ENCODE peak calls at places on chromosomes 11 and 22, in six cellular contexts. One of them, this sample, is unnamed.

GRCh38 chr11:70405679-70406395 is 7.5 kb downstream of the CTTN start:
- DNase-seq in GM23338: no peak
- DNase-seq in caudate nucleus: no peak
- DNase-seq in fibroblast of lung: no peak
- DNase-seq in HCT116: no peak
- DNase-seq in heart right ventricle: no peak
- DNase-seq in this sample: no peak

GRCh38 chr22:32331918-32332725 is 25.5 kb upstream of the RFPL3 start:
- DNase-seq in heart right ventricle: no peak
- DNase-seq in GM23338: no peak
- DNase-seq in HCT116: no peak
- DNase-seq in caudate nucleus: no peak
- DNase-seq in fibroblast of lung: no peak
- DNase-seq in this sample: no peak

GRCh38 chr11:20443596-20443995 is 56.1 kb downstream of the PRMT3 start:
- DNase-seq in fibroblast of lung: peak; percentile 49
- DNase-seq in heart right ventricle: no peak
- DNase-seq in caudate nucleus: no peak
- DNase-seq in GM23338: peak; percentile 40
- DNase-seq in HCT116: peak; percentile 18
- DNase-seq in this sample: no peak

GRCh38 chr11:87491381-87491780 is 453.6 kb downstream of the TMEM135 start:
- DNase-seq in fibroblast of lung: no peak
- DNase-seq in heart right ventricle: no peak
- DNase-seq in HCT116: no peak
- DNase-seq in caudate nucleus: no peak
- DNase-seq in GM23338: no peak
- DNase-seq in this sample: no peak

GRCh38 chr11:208177-208916 is 839 bp downstream of the RIC8A start:
- DNase-seq in GM23338: peak; percentile 90
- DNase-seq in fibroblast of lung: peak; percentile 64
- DNase-seq in caudate nucleus: peak; percentile 77
- DNase-seq in heart right ventricle: peak; percentile 74
- DNase-seq in HCT116: peak; percentile 43
- DNase-seq in this sample: no peak

GRCh38 chr11:50333861-50334260 is 301.2 kb downstream of the OR4C45 start:
- DNase-seq in caudate nucleus: no peak
- DNase-seq in HCT116: no peak
- DNase-seq in GM23338: no peak
- DNase-seq in fibroblast of lung: no peak
- DNase-seq in heart right ventricle: no peak
- DNase-seq in this sample: no peak

GRCh38 chr22:17911887-17912286 is 112.5 kb downstream of the MICAL3 start:
- DNase-seq in fibroblast of lung: no peak
- DNase-seq in GM23338: no peak
- DNase-seq in heart right ventricle: no peak
- DNase-seq in caudate nucleus: no peak
- DNase-seq in HCT116: no peak
- DNase-seq in this sample: no peak

GRCh38 chr11:92225206-92225562 is 566 bp downstream of the FAT3 start:
- DNase-seq in heart right ventricle: no peak
- DNase-seq in fibroblast of lung: no peak
- DNase-seq in GM23338: peak; percentile 52
- DNase-seq in HCT116: no peak
- DNase-seq in caudate nucleus: peak; percentile 56
- DNase-seq in this sample: no peak

GRCh38 chr22:42397332-42398246 is 34.6 kb downstream of the NFAM1 start:
- DNase-seq in heart right ventricle: peak; percentile 34
- DNase-seq in fibroblast of lung: no peak
- DNase-seq in caudate nucleus: no peak
- DNase-seq in GM23338: no peak
- DNase-seq in HCT116: no peak
- DNase-seq in this sample: no peak

GRCh38 chr22:23261900-23262450 is 81.7 kb downstream of the BCR start:
- DNase-seq in HCT116: no peak
- DNase-seq in heart right ventricle: no peak
- DNase-seq in fibroblast of lung: no peak
- DNase-seq in caudate nucleus: no peak
- DNase-seq in GM23338: no peak
- DNase-seq in this sample: no peak

GRCh38 chr11:14270690-14271542 is 88.1 kb downstream of the RRAS2 start:
- DNase-seq in heart right ventricle: no peak
- DNase-seq in fibroblast of lung: no peak
- DNase-seq in HCT116: no peak
- DNase-seq in caudate nucleus: no peak
- DNase-seq in GM23338: no peak
- DNase-seq in this sample: no peak

GRCh38 chr11:35815556-35816315 is 128.1 kb upstream of the LDLRAD3 start:
- DNase-seq in heart right ventricle: peak; percentile 57
- DNase-seq in GM23338: no peak
- DNase-seq in caudate nucleus: no peak
- DNase-seq in fibroblast of lung: peak; percentile 74
- DNase-seq in HCT116: no peak
- DNase-seq in this sample: no peak

GRCh38 chr22:38066381-38067027 is 9.3 kb downstream of the PICK1 start:
- DNase-seq in fibroblast of lung: no peak
- DNase-seq in heart right ventricle: no peak
- DNase-seq in caudate nucleus: no peak
- DNase-seq in GM23338: no peak
- DNase-seq in HCT116: no peak
- DNase-seq in this sample: no peak

GRCh38 chr11:73961321-73961720 is 10.5 kb downstream of the DNAJB13 start:
- DNase-seq in fibroblast of lung: no peak
- DNase-seq in heart right ventricle: no peak
- DNase-seq in HCT116: no peak
- DNase-seq in caudate nucleus: no peak
- DNase-seq in GM23338: no peak
- DNase-seq in this sample: no peak

GRCh38 chr11:17161515-17161914 is 46.3 kb downstream of the PIK3C2A start:
- DNase-seq in caudate nucleus: no peak
- DNase-seq in heart right ventricle: no peak
- DNase-seq in HCT116: no peak
- DNase-seq in GM23338: no peak
- DNase-seq in fibroblast of lung: no peak
- DNase-seq in this sample: no peak

GRCh38 chr11:26993965-26994446 is at the start of gene FIBIN:
- DNase-seq in caudate nucleus: peak; percentile 52
- DNase-seq in HCT116: no peak
- DNase-seq in fibroblast of lung: peak; percentile 89
- DNase-seq in heart right ventricle: peak; percentile 27
- DNase-seq in GM23338: peak; percentile 57
- DNase-seq in this sample: no peak

GRCh38 chr22:43706151-43706550 is 106.0 kb downstream of the EFCAB6 start:
- DNase-seq in caudate nucleus: no peak
- DNase-seq in heart right ventricle: no peak
- DNase-seq in GM23338: peak; percentile 68
- DNase-seq in HCT116: no peak
- DNase-seq in fibroblast of lung: no peak
- DNase-seq in this sample: no peak

GRCh38 chr22:18088825-18089568 is 11.2 kb downstream of the PEX26 start:
- DNase-seq in caudate nucleus: peak; percentile 49
- DNase-seq in HCT116: no peak
- DNase-seq in GM23338: no peak
- DNase-seq in heart right ventricle: no peak
- DNase-seq in fibroblast of lung: no peak
- DNase-seq in this sample: no peak

GRCh38 chr11:71364176-71364671 is 84.0 kb downstream of the DHCR7 start:
- DNase-seq in caudate nucleus: peak; percentile 79
- DNase-seq in heart right ventricle: no peak
- DNase-seq in fibroblast of lung: no peak
- DNase-seq in GM23338: no peak
- DNase-seq in HCT116: no peak
- DNase-seq in this sample: no peak

GRCh38 chr22:21100149-21101032 is 54.6 kb downstream of the LRRC74B start:
- DNase-seq in caudate nucleus: no peak
- DNase-seq in HCT116: no peak
- DNase-seq in heart right ventricle: no peak
- DNase-seq in fibroblast of lung: no peak
- DNase-seq in GM23338: no peak
- DNase-seq in this sample: no peak

GRCh38 chr11:114135737-114136151 is 76.2 kb downstream of the ZBTB16 start:
- DNase-seq in caudate nucleus: no peak
- DNase-seq in GM23338: peak; percentile 64
- DNase-seq in fibroblast of lung: peak; percentile 41
- DNase-seq in HCT116: no peak
- DNase-seq in heart right ventricle: no peak
- DNase-seq in this sample: no peak

GRCh38 chr22:29722151-29722550 is 2.3 kb downstream of the CABP7 start:
- DNase-seq in GM23338: no peak
- DNase-seq in HCT116: no peak
- DNase-seq in heart right ventricle: no peak
- DNase-seq in fibroblast of lung: no peak
- DNase-seq in caudate nucleus: no peak
- DNase-seq in this sample: no peak

GRCh38 chr11:119449498-119449897 is 26.5 kb upstream of the THY1 start:
- DNase-seq in GM23338: no peak
- DNase-seq in caudate nucleus: no peak
- DNase-seq in fibroblast of lung: no peak
- DNase-seq in heart right ventricle: no peak
- DNase-seq in HCT116: no peak
- DNase-seq in this sample: no peak

GRCh38 chr11:81245791-81246190 is 1487.9 kb downstream of the FAM181B start:
- DNase-seq in HCT116: no peak
- DNase-seq in fibroblast of lung: no peak
- DNase-seq in heart right ventricle: no peak
- DNase-seq in caudate nucleus: no peak
- DNase-seq in GM23338: no peak
- DNase-seq in this sample: no peak

GRCh38 chr11:81246937-81247336 is 1486.7 kb downstream of the FAM181B start:
- DNase-seq in GM23338: no peak
- DNase-seq in fibroblast of lung: no peak
- DNase-seq in heart right ventricle: no peak
- DNase-seq in HCT116: no peak
- DNase-seq in caudate nucleus: no peak
- DNase-seq in this sample: no peak
- H3K27ac ChIP-seq in GM23338: no peak overlapping the region
- H3K27ac ChIP-seq in fibroblast of lung: no peak overlapping the region
- H3K27ac ChIP-seq in heart right ventricle: no peak overlapping the region
- H3K27ac ChIP-seq in HCT116: no peak overlapping the region
- H3K27ac ChIP-seq in caudate nucleus: no peak overlapping the region
- H3K27ac ChIP-seq in this sample: no peak overlapping the region

GRCh38 chr22:40324468-40325305 is 21.6 kb upstream of the ADSL start:
- DNase-seq in fibroblast of lung: no peak
- DNase-seq in caudate nucleus: no peak
- DNase-seq in heart right ventricle: no peak
- DNase-seq in GM23338: no peak
- DNase-seq in HCT116: no peak
- DNase-seq in this sample: no peak

GRCh38 chr22:40325315-40325714 is 21.0 kb upstream of the ADSL start:
- DNase-seq in GM23338: no peak
- DNase-seq in heart right ventricle: no peak
- DNase-seq in fibroblast of lung: no peak
- DNase-seq in caudate nucleus: no peak
- DNase-seq in HCT116: no peak
- DNase-seq in this sample: no peak

GRCh38 chr22:40322061-40322460 is 24.2 kb upstream of the ADSL start:
- DNase-seq in HCT116: no peak
- DNase-seq in GM23338: no peak
- DNase-seq in fibroblast of lung: peak; percentile 12
- DNase-seq in caudate nucleus: no peak
- DNase-seq in heart right ventricle: no peak
- DNase-seq in this sample: no peak

GRCh38 chr22:40322818-40323447 is 23.4 kb upstream of the ADSL start:
- DNase-seq in HCT116: no peak
- DNase-seq in GM23338: no peak
- DNase-seq in heart right ventricle: no peak
- DNase-seq in caudate nucleus: no peak
- DNase-seq in fibroblast of lung: no peak
- DNase-seq in this sample: no peak

GRCh38 chr22:40323681-40324083 is 22.6 kb upstream of the ADSL start:
- DNase-seq in GM23338: no peak
- DNase-seq in fibroblast of lung: no peak
- DNase-seq in heart right ventricle: no peak
- DNase-seq in HCT116: no peak
- DNase-seq in caudate nucleus: no peak
- DNase-seq in this sample: no peak
- H3K27ac ChIP-seq in GM23338: peak overlapping the region; percentile 56
- H3K27ac ChIP-seq in fibroblast of lung: no peak overlapping the region
- H3K27ac ChIP-seq in heart right ventricle: no peak overlapping the region
- H3K27ac ChIP-seq in HCT116: no peak overlapping the region
- H3K27ac ChIP-seq in caudate nucleus: no peak overlapping the region
- H3K27ac ChIP-seq in this sample: no peak overlapping the region

GRCh38 chr11:61195016-61195695 is 8.2 kb upstream of the PGA3 start:
- DNase-seq in fibroblast of lung: no peak
- DNase-seq in GM23338: no peak
- DNase-seq in HCT116: no peak
- DNase-seq in caudate nucleus: no peak
- DNase-seq in heart right ventricle: no peak
- DNase-seq in this sample: no peak
- H3K27ac ChIP-seq in fibroblast of lung: no peak overlapping the region
- H3K27ac ChIP-seq in GM23338: no peak overlapping the region
- H3K27ac ChIP-seq in HCT116: no peak overlapping the region
- H3K27ac ChIP-seq in caudate nucleus: no peak overlapping the region
- H3K27ac ChIP-seq in heart right ventricle: no peak overlapping the region
- H3K27ac ChIP-seq in this sample: no peak overlapping the region

GRCh38 chr11:67405196-67405567 is 1.3 kb downstream of the TBC1D10C start:
- DNase-seq in fibroblast of lung: no peak
- DNase-seq in GM23338: no peak
- DNase-seq in heart right ventricle: no peak
- DNase-seq in HCT116: no peak
- DNase-seq in caudate nucleus: no peak
- DNase-seq in this sample: no peak

GRCh38 chr11:67406969-67407699 is 3.3 kb downstream of the TBC1D10C start:
- DNase-seq in GM23338: no peak
- DNase-seq in HCT116: no peak
- DNase-seq in heart right ventricle: no peak
- DNase-seq in fibroblast of lung: no peak
- DNase-seq in caudate nucleus: peak; percentile 78
- DNase-seq in this sample: no peak

GRCh38 chr11:67405688-67406339 is 1.9 kb downstream of the TBC1D10C start:
- DNase-seq in fibroblast of lung: no peak
- DNase-seq in GM23338: no peak
- DNase-seq in heart right ventricle: no peak
- DNase-seq in HCT116: no peak
- DNase-seq in caudate nucleus: no peak
- DNase-seq in this sample: no peak

GRCh38 chr11:67406420-67406968 is 2.6 kb downstream of the TBC1D10C start:
- DNase-seq in heart right ventricle: no peak
- DNase-seq in fibroblast of lung: no peak
- DNase-seq in caudate nucleus: no peak
- DNase-seq in GM23338: no peak
- DNase-seq in HCT116: no peak
- DNase-seq in this sample: no peak

DNA sequence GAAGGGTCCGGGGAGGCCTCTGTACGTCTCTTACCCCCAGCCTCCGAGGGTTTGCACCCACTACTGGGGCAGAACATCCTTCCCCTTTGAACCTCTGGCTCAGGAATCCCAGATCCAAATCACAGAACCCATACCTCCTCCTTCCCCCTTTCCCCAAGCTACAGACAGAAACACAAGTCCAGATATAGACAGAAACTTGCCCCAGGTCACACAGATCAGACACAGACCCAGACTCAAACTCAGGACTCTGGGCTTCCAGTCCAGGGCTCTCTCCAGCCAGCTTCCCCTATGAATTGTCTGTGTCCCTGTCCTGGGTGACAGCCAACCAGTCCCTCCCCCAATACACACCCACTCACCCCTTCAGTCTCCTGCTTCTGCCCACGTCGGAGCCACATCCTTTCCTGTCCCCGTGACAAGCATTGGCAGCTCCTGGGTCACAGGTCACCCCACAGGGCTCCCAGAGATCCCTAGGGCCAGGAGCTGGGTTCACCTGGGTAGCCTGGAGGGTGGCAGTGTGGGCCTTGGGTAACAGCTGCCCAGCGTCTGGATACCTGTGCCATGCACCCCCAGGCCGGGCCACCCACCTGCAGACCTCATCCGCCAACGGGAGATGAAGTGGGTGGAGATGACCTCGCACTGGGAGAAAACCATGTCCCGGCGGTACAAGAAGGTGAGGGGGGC is 772 bp downstream of the TBC1D10C start:
- DNase-seq in heart right ventricle: no peak
- DNase-seq in fibroblast of lung: no peak
- DNase-seq in GM23338: no peak
- DNase-seq in caudate nucleus: no peak
- DNase-seq in HCT116: no peak
- DNase-seq in this sample: no peak
- H3K27ac ChIP-seq in heart right ventricle: no peak overlapping the region
- H3K27ac ChIP-seq in fibroblast of lung: no peak overlapping the region
- H3K27ac ChIP-seq in GM23338: no peak overlapping the region
- H3K27ac ChIP-seq in caudate nucleus: peak overlapping the region; percentile 85
- H3K27ac ChIP-seq in HCT116: no peak overlapping the region
- H3K27ac ChIP-seq in this sample: no peak overlapping the region